ENCODE peak calls at places on chromosomes 1 and 21, in five cellular contexts. One of them, this sample, is unnamed.

GRCh38 chr1:228835456-228835855 is 100.2 kb downstream of the RHOU start:
- DNase-seq in trophoblast cell: no peak
- DNase-seq in H9: no peak
- DNase-seq in mesenchymal stem cell: no peak
- DNase-seq in H1: peak; percentile 1
- DNase-seq in this sample: no peak

GRCh38 chr1:24390924-24391782 is 22.4 kb downstream of the STPG1 start:
- DNase-seq in trophoblast cell: peak; percentile 87
- DNase-seq in H9: peak; percentile 80
- DNase-seq in mesenchymal stem cell: peak; percentile 94
- DNase-seq in H1: peak; percentile 66
- DNase-seq in this sample: peak; percentile 58

GRCh38 chr1:7554343-7555270 is 216.5 kb upstream of the VAMP3 start:
- DNase-seq in trophoblast cell: no peak
- DNase-seq in H9: no peak
- DNase-seq in mesenchymal stem cell: no peak
- DNase-seq in H1: no peak
- DNase-seq in this sample: no peak

GRCh38 chr1:8203056-8203455 is 114.9 kb upstream of the SLC45A1 start:
- DNase-seq in trophoblast cell: peak; percentile 20
- DNase-seq in H9: no peak
- DNase-seq in mesenchymal stem cell: no peak
- DNase-seq in H1: no peak
- DNase-seq in this sample: no peak

GRCh38 chr1:148162363-148162762 is 10.3 kb upstream of the NBPF11 start:
- DNase-seq in trophoblast cell: no peak
- DNase-seq in H9: peak; percentile 28
- DNase-seq in mesenchymal stem cell: no peak
- DNase-seq in H1: no peak
- DNase-seq in this sample: no peak

GRCh38 chr1:48789903-48790302 is 13.2 kb upstream of the BEND5 start:
- DNase-seq in trophoblast cell: no peak
- DNase-seq in H9: no peak
- DNase-seq in mesenchymal stem cell: no peak
- DNase-seq in H1: no peak
- DNase-seq in this sample: no peak

GRCh38 chr1:13708380-13709010 is 8.5 kb downstream of the PRDM2 start:
- DNase-seq in trophoblast cell: no peak
- DNase-seq in H9: no peak
- DNase-seq in mesenchymal stem cell: no peak
- DNase-seq in H1: no peak
- DNase-seq in this sample: no peak

GRCh38 chr1:209389258-209389657 is 194.3 kb upstream of the CAMK1G start:
- DNase-seq in trophoblast cell: peak; percentile 79
- DNase-seq in H9: no peak
- DNase-seq in mesenchymal stem cell: peak; percentile 72
- DNase-seq in H1: no peak
- DNase-seq in this sample: no peak

GRCh38 chr1:222815367-222815765 is 527 bp downstream of the DISP1 start:
- DNase-seq in trophoblast cell: peak; percentile 68
- DNase-seq in H9: no peak
- DNase-seq in mesenchymal stem cell: peak; percentile 66
- DNase-seq in H1: no peak
- DNase-seq in this sample: no peak

GRCh38 chr1:2797741-2798016 is 3.8 kb downstream of the TTC34 start:
- DNase-seq in trophoblast cell: no peak
- DNase-seq in H9: no peak
- DNase-seq in mesenchymal stem cell: no peak
- DNase-seq in H1: no peak
- DNase-seq in this sample: no peak

GRCh38 chr1:23999156-23999671 is 19.1 kb upstream of the SRSF10 start:
- DNase-seq in trophoblast cell: peak; percentile 71
- DNase-seq in H9: no peak
- DNase-seq in mesenchymal stem cell: no peak
- DNase-seq in H1: no peak
- DNase-seq in this sample: no peak

GRCh38 chr1:65229754-65230339 is 79.5 kb upstream of the DNAJC6 start:
- DNase-seq in trophoblast cell: no peak
- DNase-seq in H9: peak; percentile 45
- DNase-seq in mesenchymal stem cell: no peak
- DNase-seq in H1: no peak
- DNase-seq in this sample: no peak

GRCh38 chr1:61323681-61324328 is 241.4 kb downstream of the NFIA start:
- DNase-seq in trophoblast cell: no peak
- DNase-seq in H9: no peak
- DNase-seq in mesenchymal stem cell: no peak
- DNase-seq in H1: no peak
- DNase-seq in this sample: no peak

GRCh38 chr1:7223334-7224080 is 438.3 kb downstream of the CAMTA1 start:
- DNase-seq in trophoblast cell: no peak
- DNase-seq in H9: no peak
- DNase-seq in mesenchymal stem cell: peak; percentile 40
- DNase-seq in H1: no peak
- DNase-seq in this sample: no peak

GRCh38 chr1:99727575-99728190 is 38.8 kb downstream of the FRRS1 start:
- DNase-seq in trophoblast cell: no peak
- DNase-seq in H9: peak; percentile 48
- DNase-seq in mesenchymal stem cell: peak; percentile 29
- DNase-seq in H1: no peak
- DNase-seq in this sample: no peak

GRCh38 chr1:207831517-207832327 is 79.2 kb downstream of the CD34 start:
- DNase-seq in trophoblast cell: no peak
- DNase-seq in H9: no peak
- DNase-seq in mesenchymal stem cell: peak; percentile 66
- DNase-seq in H1: no peak
- DNase-seq in this sample: no peak

GRCh38 chr1:3237994-3238704 is 169.1 kb downstream of the PRDM16 start:
- DNase-seq in trophoblast cell: no peak
- DNase-seq in H9: no peak
- DNase-seq in mesenchymal stem cell: no peak
- DNase-seq in H1: no peak
- DNase-seq in this sample: no peak

GRCh38 chr1:35047188-35047858 is 15.6 kb upstream of the ZMYM6 start:
- DNase-seq in trophoblast cell: peak; percentile 40
- DNase-seq in H9: no peak
- DNase-seq in mesenchymal stem cell: peak; percentile 97
- DNase-seq in H1: no peak
- DNase-seq in this sample: no peak

GRCh38 chr1:48000883-48001282 is 3.7 kb upstream of the TRABD2B start:
- DNase-seq in trophoblast cell: no peak
- DNase-seq in H9: peak; percentile 9
- DNase-seq in mesenchymal stem cell: no peak
- DNase-seq in H1: no peak
- DNase-seq in this sample: no peak

GRCh38 chr1:192489046-192489445 is 86.5 kb upstream of the RGS1 start:
- DNase-seq in trophoblast cell: peak; percentile 52
- DNase-seq in H9: no peak
- DNase-seq in mesenchymal stem cell: peak; percentile 49
- DNase-seq in H1: no peak
- DNase-seq in this sample: no peak

GRCh38 chr21:38293113-38293512 is 36.3 kb downstream of the KCNJ15 start:
- DNase-seq in trophoblast cell: no peak
- DNase-seq in H9: no peak
- DNase-seq in mesenchymal stem cell: no peak
- DNase-seq in H1: no peak
- DNase-seq in this sample: no peak

GRCh38 chr21:21096956-21097355 is 98.7 kb downstream of the NCAM2 start:
- DNase-seq in trophoblast cell: no peak
- DNase-seq in H9: no peak
- DNase-seq in mesenchymal stem cell: no peak
- DNase-seq in H1: no peak
- DNase-seq in this sample: no peak

GRCh38 chr1:114435088-114435715 is 75.8 kb downstream of the TRIM33 start:
- DNase-seq in trophoblast cell: peak; percentile 9
- DNase-seq in H9: no peak
- DNase-seq in mesenchymal stem cell: no peak
- DNase-seq in H1: no peak
- DNase-seq in this sample: no peak

GRCh38 chr1:53308512-53308911 is 19.4 kb downstream of the LRP8 start:
- DNase-seq in trophoblast cell: no peak
- DNase-seq in H9: no peak
- DNase-seq in mesenchymal stem cell: no peak
- DNase-seq in H1: no peak
- DNase-seq in this sample: no peak

GRCh38 chr1:184639205-184639604 is 115.5 kb downstream of the EDEM3 start:
- DNase-seq in trophoblast cell: no peak
- DNase-seq in H9: no peak
- DNase-seq in mesenchymal stem cell: no peak
- DNase-seq in H1: no peak
- DNase-seq in this sample: no peak
- H2BK12ac ChIP-seq in trophoblast cell: no peak overlapping the region
- H2BK12ac ChIP-seq in H9: no peak overlapping the region
- H2BK12ac ChIP-seq in mesenchymal stem cell: no peak overlapping the region
- H2BK12ac ChIP-seq in H1: no peak overlapping the region
- H2BK12ac ChIP-seq in this sample: no peak overlapping the region

DNA sequence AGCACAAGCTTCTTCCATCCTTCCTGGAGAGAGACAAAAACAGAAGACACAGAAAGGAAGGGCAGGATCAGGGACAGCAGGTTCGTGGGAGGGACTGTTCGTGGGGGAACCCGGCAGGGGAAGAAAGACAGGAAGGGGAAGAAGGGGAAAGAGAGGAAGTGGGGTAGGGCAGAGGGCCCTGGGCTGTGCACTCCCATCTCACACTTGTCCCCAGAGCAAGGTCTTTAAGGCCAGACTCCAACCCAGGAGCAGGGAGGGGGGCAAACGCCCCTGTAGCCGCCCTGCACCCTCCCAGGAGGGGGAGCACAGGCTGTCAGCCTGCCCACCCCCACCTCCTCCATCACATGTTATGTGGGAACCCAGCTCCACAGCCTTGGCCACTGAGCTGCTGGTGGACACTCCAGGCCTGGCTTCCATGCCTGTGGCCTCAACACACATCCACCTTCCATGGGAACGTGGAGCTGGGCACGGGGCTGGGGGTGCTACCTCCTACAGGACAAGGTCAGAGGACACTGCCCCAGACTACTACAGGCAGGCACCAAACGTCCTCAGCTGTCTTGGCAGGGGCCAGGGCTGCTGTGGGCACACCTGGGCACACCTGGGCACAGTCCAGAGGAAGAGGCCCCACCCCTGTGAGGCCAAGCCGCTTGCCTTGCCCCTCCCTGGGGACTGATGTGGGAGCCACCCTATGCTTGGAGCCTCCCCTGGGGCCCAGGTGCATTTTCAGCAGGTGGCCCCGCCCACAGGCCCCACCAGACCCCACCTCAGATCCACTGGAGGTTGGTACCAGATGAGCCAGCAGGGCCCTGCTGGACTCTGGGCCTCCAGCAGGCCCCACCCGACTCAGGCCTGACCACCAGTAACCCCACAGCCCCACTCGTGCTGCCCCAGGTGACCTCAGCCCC is 9.2 kb downstream of the SLC19A1 start:
- DNase-seq in trophoblast cell: no peak
- DNase-seq in H9: no peak
- DNase-seq in mesenchymal stem cell: no peak
- DNase-seq in H1: peak; percentile 38
- DNase-seq in this sample: no peak
- H3K4me2 ChIP-seq in trophoblast cell: no peak overlapping the region
- H3K4me2 ChIP-seq in H9: no peak overlapping the region
- H3K4me2 ChIP-seq in mesenchymal stem cell: no peak overlapping the region
- H3K4me2 ChIP-seq in H1: no peak overlapping the region
- H3K4me2 ChIP-seq in this sample: no peak overlapping the region

GRCh38 chr21:31732538-31732864 is 583 bp upstream of the SCAF4 start:
- DNase-seq in trophoblast cell: no peak
- DNase-seq in H9: no peak
- DNase-seq in mesenchymal stem cell: no peak
- DNase-seq in H1: no peak
- DNase-seq in this sample: no peak
- H2BK12ac ChIP-seq in trophoblast cell: no peak overlapping the region
- H2BK12ac ChIP-seq in H9: no peak overlapping the region
- H2BK12ac ChIP-seq in mesenchymal stem cell: no peak overlapping the region
- H2BK12ac ChIP-seq in H1: peak overlapping the region; percentile 0
- H2BK12ac ChIP-seq in this sample: no peak overlapping the region

GRCh38 chr1:56923207-56923606 is 42.6 kb downstream of the C8B start:
- DNase-seq in trophoblast cell: no peak
- DNase-seq in H9: no peak
- DNase-seq in mesenchymal stem cell: no peak
- DNase-seq in H1: no peak
- DNase-seq in this sample: no peak
- H3K4me2 ChIP-seq in trophoblast cell: no peak overlapping the region
- H3K4me2 ChIP-seq in H9: no peak overlapping the region
- H3K4me2 ChIP-seq in mesenchymal stem cell: no peak overlapping the region
- H3K4me2 ChIP-seq in H1: no peak overlapping the region
- H3K4me2 ChIP-seq in this sample: no peak overlapping the region

DNA sequence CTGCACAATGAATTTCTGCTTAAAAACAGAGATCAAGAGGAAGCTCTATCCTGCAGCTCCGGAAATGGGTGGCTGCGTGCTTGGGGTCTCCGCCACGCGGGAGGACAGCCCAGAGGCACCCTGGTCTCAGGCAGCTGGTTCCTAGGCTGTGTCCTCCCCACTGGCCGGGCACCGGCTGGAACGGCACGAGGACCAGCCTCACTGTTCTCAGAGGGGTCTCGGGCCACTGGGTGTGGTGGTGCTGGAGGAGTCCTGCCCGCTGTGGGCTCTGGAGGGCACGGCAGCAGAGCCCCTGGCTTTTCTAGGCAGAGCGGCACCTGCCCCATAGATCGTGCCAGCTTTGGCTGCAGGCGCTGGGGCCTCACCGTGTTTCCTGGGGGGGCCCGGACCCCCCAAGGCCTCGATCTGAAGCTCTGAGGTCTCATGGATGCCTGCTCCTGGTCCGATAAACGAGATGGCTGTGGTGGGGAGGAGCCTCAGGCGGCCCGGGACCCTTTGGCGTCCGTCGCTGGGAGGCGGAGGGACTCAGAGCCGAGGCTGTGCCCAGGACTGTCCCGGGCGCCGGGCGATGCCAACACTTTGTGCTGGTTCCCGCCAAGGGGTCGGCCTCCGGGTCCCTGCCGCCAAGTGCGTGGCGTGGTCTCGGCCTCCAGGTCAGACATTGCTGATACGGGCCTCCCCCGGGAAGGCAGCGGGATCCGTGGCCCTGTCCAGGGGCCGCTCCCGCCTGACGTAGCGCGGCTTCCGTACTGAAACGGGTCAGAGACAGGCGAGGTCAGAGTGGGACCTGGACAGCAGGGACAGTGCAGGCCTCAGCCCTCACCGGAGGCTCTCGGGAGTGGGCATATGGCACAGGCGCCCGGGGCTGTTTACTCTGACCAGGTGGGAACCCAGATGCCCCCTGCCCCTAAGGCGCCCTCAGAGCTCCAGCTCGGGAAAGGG is 8.4 kb upstream of the RNF223 start:
- DNase-seq in trophoblast cell: no peak
- DNase-seq in H9: no peak
- DNase-seq in mesenchymal stem cell: no peak
- DNase-seq in H1: no peak
- DNase-seq in this sample: no peak
- H2BK12ac ChIP-seq in trophoblast cell: peak overlapping the region; percentile 33
- H2BK12ac ChIP-seq in H9: no peak overlapping the region
- H2BK12ac ChIP-seq in mesenchymal stem cell: no peak overlapping the region
- H2BK12ac ChIP-seq in H1: no peak overlapping the region
- H2BK12ac ChIP-seq in this sample: no peak overlapping the region

GRCh38 chr1:218476385-218476784 is 131.2 kb downstream of the TGFB2 start:
- DNase-seq in trophoblast cell: peak; percentile 83
- DNase-seq in H9: no peak
- DNase-seq in mesenchymal stem cell: peak; percentile 78
- DNase-seq in H1: no peak
- DNase-seq in this sample: no peak
- H3K4me2 ChIP-seq in trophoblast cell: no peak overlapping the region
- H3K4me2 ChIP-seq in H9: no peak overlapping the region
- H3K4me2 ChIP-seq in mesenchymal stem cell: no peak overlapping the region
- H3K4me2 ChIP-seq in H1: no peak overlapping the region
- H3K4me2 ChIP-seq in this sample: no peak overlapping the region

This sample was measured in neuronal stem cell.